ENCODE peak calls at places on chromosomes 12 and 14, in nine cellular contexts. X, L, N, D, E, C, H, Y and U are unnamed samples.

GRCh38 chr12:53187145-53187899 is 6.6 kb upstream of the CSAD start:
- DNase-seq in X (no peak), L (no peak), N (no peak), D (no peak), E (no peak), C (no peak), H (no peak), Y (no peak), U (no peak)

GRCh38 chr14:50025776-50026175 is 90.6 kb downstream of the VCPKMT start:
- DNase-seq in X (no peak), L (peak), N (no peak), D (no peak), E (no peak), C (no peak), H (no peak), Y (no peak), U (no peak)

GRCh38 chr12:84638811-84639368 is 273.7 kb downstream of the SLC6A15 start:
- DNase-seq in X (no peak), L (no peak), N (no peak), D (no peak), E (no peak), C (peak), H (no peak), Y (no peak), U (no peak)

GRCh38 chr12:42426733-42427132 is 100.8 kb downstream of the PPHLN1 start:
- DNase-seq in X (peak), L (no peak), N (peak), D (no peak), E (peak), C (peak), H (no peak), Y (peak), U (no peak)

GRCh38 chr14:58426819-58427288 is 477 bp downstream of the TIMM9 start:
- DNase-seq in X (peak), L (peak), N (peak), D (peak), E (peak), C (peak), H (peak), Y (peak), U (peak)

GRCh38 chr14:70315942-70316341 is 43.5 kb downstream of the COX16 start:
- DNase-seq in X (no peak), L (no peak), N (no peak), D (no peak), E (no peak), C (peak), H (no peak), Y (no peak), U (no peak)

GRCh38 chr14:20986811-20987210 is 3.0 kb upstream of the METTL17 start:
- DNase-seq in X (no peak), L (no peak), N (peak), D (no peak), E (peak), C (peak), H (no peak), Y (peak), U (no peak)

GRCh38 chr12:132343294-132343972 is 14.0 kb upstream of the GALNT9 start:
- DNase-seq in X (no peak), L (no peak), N (no peak), D (no peak), E (no peak), C (no peak), H (no peak), Y (no peak), U (no peak)

GRCh38 chr12:106086696-106087095 is 52.1 kb downstream of the NUAK1 start:
- DNase-seq in X (no peak), L (no peak), N (no peak), D (no peak), E (no peak), C (no peak), H (no peak), Y (peak), U (no peak)

GRCh38 chr12:122422769-122423257 is 344 bp upstream of the CLIP1 start:
- DNase-seq in X (peak), L (peak), N (peak), D (peak), E (peak), C (peak), H (peak), Y (no peak), U (peak)

GRCh38 chr12:114933428-114934160 is 249.6 kb upstream of the TBX3 start:
- DNase-seq in X (no peak), L (no peak), N (peak), D (no peak), E (peak), C (peak), H (no peak), Y (no peak), U (no peak)

GRCh38 chr14:51848120-51848519 is 12.3 kb upstream of the GNG2 start:
- DNase-seq in X (no peak), L (no peak), N (no peak), D (no peak), E (no peak), C (peak), H (no peak), Y (no peak), U (no peak)

GRCh38 chr14:95394981-95395737 is 75.5 kb upstream of the CLMN start:
- DNase-seq in X (no peak), L (no peak), N (no peak), D (no peak), E (no peak), C (peak), H (no peak), Y (no peak), U (no peak)

GRCh38 chr14:75427482-75428229 is at the start of gene JDP2:
- DNase-seq in X (peak), L (peak), N (peak), D (peak), E (peak), C (peak), H (peak), Y (peak), U (peak)

GRCh38 chr12:33439587-33440011 is at the start of gene SYT10:
- DNase-seq in X (peak), L (no peak), N (peak), D (no peak), E (no peak), C (peak), H (no peak), Y (peak), U (peak)

GRCh38 chr14:80304125-80304766 is 92.9 kb upstream of the DIO2 start:
- DNase-seq in X (no peak), L (no peak), N (no peak), D (no peak), E (no peak), C (peak), H (no peak), Y (no peak), U (no peak)

GRCh38 chr12:65656904-65657351 is 167.4 kb upstream of the HMGA2 start:
- DNase-seq in X (no peak), L (no peak), N (peak), D (no peak), E (peak), C (peak), H (no peak), Y (no peak), U (no peak)

GRCh38 chr12:13727707-13728147 is 253.7 kb downstream of the GRIN2B start:
- DNase-seq in X (no peak), L (no peak), N (no peak), D (no peak), E (no peak), C (no peak), H (no peak), Y (no peak), U (no peak)

GRCh38 chr12:16324300-16324699 is 23.1 kb upstream of the MGST1 start:
- DNase-seq in X (no peak), L (no peak), N (no peak), D (no peak), E (no peak), C (no peak), H (no peak), Y (no peak), U (no peak)

GRCh38 chr14:70515796-70516195 is 19.0 kb downstream of the ADAM20 start:
- DNase-seq in X (no peak), L (no peak), N (no peak), D (no peak), E (no peak), C (peak), H (no peak), Y (no peak), U (no peak)

GRCh38 chr14:104676130-104676693 is 13.2 kb upstream of the INF2 start:
- DNase-seq in X (no peak), L (peak), N (peak), D (no peak), E (no peak), C (no peak), H (no peak), Y (no peak), U (peak)

GRCh38 chr12:87332987-87333761 is 696.0 kb downstream of the C12orf50 start:
- DNase-seq in X (no peak), L (no peak), N (no peak), D (no peak), E (no peak), C (no peak), H (no peak), Y (no peak), U (no peak)

GRCh38 chr14:69055125-69055524 is 76.0 kb upstream of the ACTN1 start:
- DNase-seq in X (no peak), L (no peak), N (peak), D (no peak), E (no peak), C (peak), H (no peak), Y (no peak), U (no peak)

DNA sequence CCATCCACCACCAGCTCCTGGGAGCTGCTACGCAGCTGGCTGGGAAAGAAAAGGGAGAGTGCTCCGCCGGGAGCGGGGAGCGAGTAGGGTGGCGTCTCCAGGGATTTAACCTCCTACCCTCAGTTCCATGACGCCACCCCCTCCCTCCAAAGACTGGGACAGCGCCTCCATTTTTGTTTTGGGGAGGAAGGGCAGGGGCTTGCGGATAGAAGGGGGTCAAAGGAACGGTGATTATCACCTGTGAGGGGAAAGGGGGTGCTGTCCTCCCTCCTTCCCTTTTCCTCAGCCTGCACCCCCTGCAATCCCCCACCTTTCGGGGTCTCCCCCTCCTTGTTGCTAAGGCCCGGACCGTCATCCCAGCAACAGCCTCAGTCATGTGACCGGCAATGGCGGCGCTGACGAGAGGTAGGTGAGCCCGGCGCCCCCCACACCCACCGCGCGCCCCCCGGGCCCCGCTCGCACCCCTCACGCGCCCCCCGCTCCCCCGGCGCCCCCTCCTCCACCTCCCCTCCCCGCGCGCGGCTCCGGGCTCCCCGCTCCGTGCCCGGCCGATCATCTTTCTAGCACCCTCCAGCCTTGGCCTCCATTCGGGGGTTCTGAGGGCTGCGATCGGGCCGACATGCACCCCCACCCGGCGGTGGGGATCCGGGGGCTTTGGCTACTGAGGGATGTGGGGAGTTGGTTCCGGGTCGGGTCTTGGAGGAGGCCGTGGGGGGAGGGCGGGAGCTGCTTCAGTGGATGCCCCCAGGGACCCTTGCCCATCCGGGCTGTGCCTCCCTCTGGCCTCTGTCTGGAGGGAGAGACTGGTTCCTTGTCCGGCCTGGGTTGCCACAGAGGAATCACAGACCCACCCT is at the start of gene DTX3:
- DNase-seq in X (peak), L (peak), N (peak), D (no peak), E (peak), C (peak), H (peak), Y (peak), U (no peak)
- H3K27ac ChIP-seq in X (no peak), L (peak), N (peak), D (peak), E (peak), C (peak), H (peak), Y (peak), U (peak)

GRCh38 chr14:101402936-101403660 is 158.2 kb upstream of the DIO3 start:
- DNase-seq in X (no peak), L (no peak), N (peak), D (no peak), E (no peak), C (peak), H (no peak), Y (no peak), U (no peak)
- H3K27ac ChIP-seq in X (no peak), L (no peak), N (peak), D (no peak), E (no peak), C (no peak), H (no peak), Y (no peak), U (no peak)

GRCh38 chr14:93079321-93079720 is 36.4 kb downstream of the ITPK1 start:
- DNase-seq in X (no peak), L (no peak), N (peak), D (no peak), E (no peak), C (peak), H (no peak), Y (no peak), U (no peak)
- H3K27ac ChIP-seq in X (no peak), L (no peak), N (peak), D (no peak), E (no peak), C (peak), H (no peak), Y (no peak), U (no peak)

DNA sequence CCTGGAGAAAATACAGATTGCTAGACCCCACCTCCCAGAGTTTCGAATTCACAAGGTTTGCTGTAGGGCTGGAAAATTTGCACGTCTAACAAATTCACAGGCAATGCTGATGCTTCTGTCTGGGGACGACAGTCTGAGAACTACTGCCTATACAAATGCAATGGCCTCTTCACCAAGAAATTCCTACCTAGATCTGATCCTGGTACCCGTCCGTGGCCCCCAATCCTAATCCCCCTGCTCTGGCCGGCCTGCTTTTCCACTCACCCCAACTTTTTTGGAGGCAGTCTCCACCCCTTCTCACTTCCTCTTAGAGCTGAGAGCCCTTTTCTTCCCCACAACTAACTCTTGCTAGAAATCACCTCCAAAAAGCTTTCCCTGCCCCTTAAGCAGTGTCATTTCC is 3.1 kb upstream of the SSH1 start:
- DNase-seq in X (no peak), L (no peak), N (no peak), D (no peak), E (no peak), C (no peak), H (no peak), Y (no peak), U (no peak)
- H3K27ac ChIP-seq in X (no peak), L (no peak), N (no peak), D (no peak), E (no peak), C (no peak), H (no peak), Y (no peak), U (no peak)

DNA sequence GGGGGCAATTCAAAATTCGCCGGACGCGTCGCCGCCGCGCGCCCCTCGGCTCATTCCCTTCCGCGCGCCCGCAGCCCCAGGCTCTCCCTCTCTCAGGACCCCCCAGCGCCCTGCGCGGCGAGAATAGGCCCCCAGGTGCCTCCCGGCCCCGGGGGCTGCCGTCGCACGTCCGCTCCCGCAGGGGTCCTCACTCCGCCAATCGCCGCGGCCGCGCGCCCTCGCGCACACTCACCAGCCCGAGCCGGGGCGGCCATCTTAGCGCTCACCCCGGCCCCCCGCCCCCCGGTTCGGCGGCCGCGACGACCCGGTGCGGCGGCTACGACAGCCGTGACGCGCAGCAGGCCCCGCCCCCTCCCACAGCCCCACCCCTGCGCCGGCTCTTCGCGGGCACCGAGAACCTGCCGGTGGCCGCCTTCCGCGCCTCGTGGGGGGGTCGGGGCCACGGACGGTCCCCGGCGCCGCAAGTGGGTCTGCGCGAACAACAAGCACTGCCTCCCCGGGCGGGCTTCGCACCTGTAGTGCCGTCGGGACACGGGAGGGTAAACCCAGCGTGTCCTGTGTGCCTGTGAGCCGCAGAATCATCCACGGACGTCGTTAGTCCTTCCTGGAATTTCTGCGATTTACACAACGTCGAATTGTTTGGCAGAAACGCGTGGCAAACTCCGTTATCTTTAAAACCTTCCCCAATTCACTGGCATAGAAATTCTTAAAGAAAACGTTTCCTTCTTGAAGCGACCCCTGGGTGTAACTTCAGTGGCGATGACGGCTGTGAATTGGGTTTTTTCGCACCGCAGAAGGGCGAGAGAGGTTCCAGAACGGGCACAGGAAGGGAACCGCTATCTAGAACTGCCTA is 2.5 kb downstream of the USP44 start:
- DNase-seq in X (peak), L (peak), N (peak), D (peak), E (peak), C (peak), H (peak), Y (peak), U (peak)
- H3K27ac ChIP-seq in X (peak), L (peak), N (no peak), D (peak), E (peak), C (no peak), H (peak), Y (no peak), U (no peak)

DNA sequence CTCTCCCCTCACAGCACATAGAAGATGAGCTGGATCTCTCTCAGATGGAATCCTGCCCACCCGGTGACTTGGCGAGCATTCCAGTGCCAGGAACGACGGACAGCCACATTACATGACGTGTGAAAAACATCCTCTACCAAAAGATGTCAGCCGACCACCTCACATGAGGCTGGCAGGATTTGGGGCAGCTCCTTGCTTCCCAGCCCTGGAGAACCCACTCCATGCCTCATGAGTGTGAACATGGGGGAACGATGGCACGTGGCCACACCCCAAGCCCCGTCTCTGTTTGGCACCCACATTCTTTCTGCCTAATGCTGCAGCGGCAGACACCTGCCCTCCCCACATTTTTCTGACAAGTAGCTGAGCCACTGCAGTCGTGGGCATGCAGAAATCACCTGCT is 202.5 kb downstream of the CALM1 start:
- DNase-seq in X (no peak), L (no peak), N (no peak), D (no peak), E (no peak), C (no peak), H (no peak), Y (peak), U (peak)
- H3K27ac ChIP-seq in X (no peak), L (no peak), N (no peak), D (no peak), E (peak), C (no peak), H (no peak), Y (peak), U (no peak)

GRCh38 chr12:73158341-73158740 is 886.2 kb downstream of the TRHDE start:
- DNase-seq in X (no peak), L (no peak), N (no peak), D (no peak), E (no peak), C (no peak), H (no peak), Y (no peak), U (no peak)

GRCh38 chr12:73161970-73162369 is 889.8 kb downstream of the TRHDE start:
- DNase-seq in X (no peak), L (no peak), N (no peak), D (no peak), E (no peak), C (no peak), H (no peak), Y (no peak), U (no peak)

GRCh38 chr12:73159952-73160351 is 887.8 kb downstream of the TRHDE start:
- DNase-seq in X (no peak), L (no peak), N (peak), D (no peak), E (no peak), C (no peak), H (no peak), Y (no peak), U (no peak)
- H3K27ac ChIP-seq in X (no peak), L (no peak), N (no peak), D (no peak), E (no peak), C (no peak), H (no peak), Y (no peak), U (no peak)

DNA sequence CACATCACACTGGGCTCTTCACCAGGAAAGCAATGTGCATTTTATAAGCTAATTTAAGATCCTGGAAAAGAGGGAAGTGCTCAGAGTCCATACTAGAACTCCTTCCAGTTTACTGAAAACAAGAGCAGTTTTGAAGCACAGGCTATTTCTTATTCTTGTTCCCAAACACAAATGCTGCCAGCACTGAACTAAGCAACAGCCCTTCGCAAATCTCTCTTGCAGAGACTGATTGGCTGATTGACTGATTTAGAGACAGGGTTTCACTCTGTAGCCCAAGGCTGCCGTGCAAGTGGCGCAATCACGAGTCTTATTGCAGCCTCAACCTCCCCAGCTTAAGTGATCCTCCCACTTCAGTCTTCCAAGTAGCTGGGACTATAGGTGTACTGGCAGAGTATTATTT is 44.8 kb downstream of the BCL2L14 start:
- DNase-seq in X (no peak), L (no peak), N (no peak), D (no peak), E (no peak), C (no peak), H (no peak), Y (no peak), U (no peak)
- H3K27ac ChIP-seq in X (peak), L (no peak), N (no peak), D (no peak), E (no peak), C (no peak), H (no peak), Y (peak), U (no peak)

GRCh38 chr14:106508216-106508615 is 981.8 kb downstream of the TMEM121 start:
- DNase-seq in X (no peak), L (no peak), N (no peak), D (no peak), E (no peak), C (no peak), H (no peak), Y (no peak), U (no peak)
- H3K27ac ChIP-seq in X (no peak), L (no peak), N (no peak), D (no peak), E (no peak), C (no peak), H (no peak), Y (no peak), U (no peak)

GRCh38 chr14:100679170-100679569 is 47.5 kb upstream of the DLK1 start:
- DNase-seq in X (no peak), L (no peak), N (no peak), D (no peak), E (no peak), C (no peak), H (no peak), Y (no peak), U (no peak)
- H3K27ac ChIP-seq in X (no peak), L (no peak), N (no peak), D (no peak), E (no peak), C (no peak), H (peak), Y (no peak), U (no peak)